ENCODE peak calls at places on chromosomes 3 and 15, in eight cellular contexts. E, W, K, R, S, M, O and X are unnamed samples. For H3K4me1, the result is how much of the 10 kb centered on the place peaks cover.

GRCh38 chr3:183298708-183299153 is 45.7 kb downstream of the B3GNT5 start:
- DNase-seq in R (peak), S (peak), O (peak), M (no peak), E (peak), W (no peak), K (peak), X (no peak)

GRCh38 chr3:12782172-12782815 is 14.2 kb upstream of the CAND2 start:
- DNase-seq in M (no peak), K (no peak), O (no peak), W (no peak), E (peak), S (no peak), R (no peak), X (no peak)

GRCh38 chr3:186588619-186589018 is 18.1 kb downstream of the DNAJB11 start:
- DNase-seq in R (no peak), E (no peak), K (no peak), M (no peak), W (no peak), O (no peak), S (no peak), X (no peak)

GRCh38 chr3:31579828-31580227 is 47.1 kb downstream of the STT3B start:
- DNase-seq in O (no peak), S (no peak), K (no peak), R (no peak), E (no peak), W (no peak), M (no peak), X (no peak)

GRCh38 chr3:116886202-116886893 is 176.8 kb downstream of the TUSC7 start:
- DNase-seq in R (no peak), W (no peak), O (no peak), E (no peak), K (no peak), S (no peak), M (no peak), X (no peak)

GRCh38 chr3:13159890-13160289 is 86.7 kb upstream of the IQSEC1 start:
- DNase-seq in K (no peak), O (peak), W (peak), E (no peak), S (no peak), R (no peak), M (no peak), X (no peak)

GRCh38 chr3:430186-430585 is 233.6 kb downstream of the CHL1 start:
- DNase-seq in R (no peak), O (no peak), S (no peak), M (no peak), K (no peak), E (no peak), W (no peak), X (no peak)

GRCh38 chr3:112445839-112446238 is 53.4 kb downstream of the BTLA start:
- DNase-seq in M (no peak), W (no peak), S (no peak), R (no peak), K (no peak), O (no peak), E (no peak), X (no peak)

GRCh38 chr3:24548278-24548677 is 53.6 kb upstream of the THRB start:
- DNase-seq in O (no peak), S (no peak), E (no peak), W (no peak), R (no peak), K (no peak), M (no peak), X (no peak)

GRCh38 chr15:82086243-82086995 is 40.6 kb upstream of the MEX3B start:
- DNase-seq in K (no peak), W (no peak), S (no peak), R (no peak), M (no peak), O (no peak), E (no peak), X (no peak)

GRCh38 chr3:159881828-159882309 is 106.8 kb upstream of the IL12A start:
- DNase-seq in M (no peak), S (no peak), O (peak), W (no peak), K (no peak), E (no peak), R (no peak), X (no peak)

GRCh38 chr3:84547971-84548970 is 410.5 kb upstream of the CADM2 start:
- DNase-seq in K (no peak), S (no peak), E (peak), O (peak), W (peak), R (no peak), M (peak), X (no peak)

GRCh38 chr3:13506680-13507079 is 26.6 kb downstream of the HDAC11 start:
- DNase-seq in W (peak), O (no peak), S (no peak), K (no peak), R (no peak), M (no peak), E (no peak), X (no peak)

GRCh38 chr3:143168518-143169192 is 49.1 kb downstream of the CHST2 start:
- DNase-seq in E (no peak), R (no peak), O (no peak), M (no peak), K (no peak), S (no peak), W (no peak), X (no peak)

GRCh38 chr15:50881121-50882048 is 27.1 kb upstream of the AP4E1 start:
- DNase-seq in K (no peak), E (no peak), R (no peak), W (no peak), O (no peak), M (peak), S (no peak), X (no peak)

GRCh38 chr15:98321916-98322315 is 326.4 kb upstream of the IGF1R start:
- DNase-seq in S (no peak), K (no peak), M (no peak), R (no peak), E (no peak), O (no peak), W (no peak), X (no peak)

GRCh38 chr3:191321019-191321767 is 8.0 kb upstream of the CCDC50 start:
- DNase-seq in K (no peak), S (no peak), R (no peak), M (no peak), O (no peak), E (no peak), W (no peak), X (no peak)

GRCh38 chr3:117548600-117548999 is 839.0 kb downstream of the TUSC7 start:
- DNase-seq in W (no peak), R (no peak), O (no peak), M (no peak), S (no peak), E (no peak), K (no peak), X (no peak)

GRCh38 chr15:31277335-31278055 is 49.1 kb upstream of the KLF13 start:
- DNase-seq in M (no peak), S (no peak), E (no peak), K (no peak), R (peak), O (peak), W (no peak), X (no peak)

GRCh38 chr3:180789774-180790173 is 110.5 kb upstream of the CCDC39 start:
- DNase-seq in S (no peak), K (no peak), R (no peak), M (no peak), W (no peak), O (no peak), E (no peak), X (no peak)

GRCh38 chr15:86735244-86736040 is 655.8 kb downstream of the AGBL1 start:
- DNase-seq in O (no peak), S (peak), E (no peak), K (no peak), M (no peak), R (no peak), W (no peak), X (no peak)

GRCh38 chr3:111700054-111700453 is 104.9 kb upstream of the ZBED2 start:
- DNase-seq in E (no peak), W (no peak), O (no peak), K (no peak), R (no peak), S (no peak), M (no peak), X (no peak)

GRCh38 chr15:70048196-70048565 is 49.5 kb downstream of the TLE3 start:
- DNase-seq in K (no peak), S (no peak), O (peak), R (peak), W (no peak), M (no peak), E (no peak), X (peak)

GRCh38 chr3:171345112-171345843 is 114.9 kb downstream of the TNIK start:
- DNase-seq in M (no peak), S (no peak), R (no peak), E (no peak), W (no peak), K (no peak), O (no peak), X (no peak)

GRCh38 chr15:77002954-77003912 is 8.3 kb downstream of the PSTPIP1 start:
- DNase-seq in R (no peak), S (peak), W (no peak), M (no peak), K (no peak), E (no peak), O (peak), X (no peak)

GRCh38 chr3:119647177-119647576 is 13.2 kb downstream of the POPDC2 start:
- DNase-seq in E (no peak), W (no peak), M (no peak), O (no peak), R (no peak), S (no peak), K (no peak), X (no peak)

GRCh38 chr15:31106495-31107300 is 5.2 kb upstream of the TRPM1 start:
- DNase-seq in E (no peak), W (no peak), R (no peak), S (no peak), O (no peak), M (no peak), K (no peak), X (no peak)

GRCh38 chr3:111989061-111989678 is 9.6 kb upstream of the TAGLN3 start:
- DNase-seq in M (peak), S (no peak), K (no peak), R (no peak), O (no peak), W (peak), E (peak), X (no peak)

GRCh38 chr3:46927718-46928073 is 48.8 kb downstream of the CCDC12 start:
- DNase-seq in E (no peak), M (no peak), O (no peak), S (no peak), W (no peak), R (no peak), K (no peak), X (no peak)

GRCh38 chr15:82126346-82126745 is 80.5 kb upstream of the MEX3B start:
- DNase-seq in M (no peak), R (no peak), S (no peak), O (no peak), W (no peak), E (no peak), K (no peak), X (no peak)

GRCh38 chr3:64954995-64955636 is 267.3 kb upstream of the ADAMTS9 start:
- DNase-seq in K (no peak), M (no peak), R (no peak), S (peak), W (peak), E (no peak), O (no peak), X (no peak)

GRCh38 chr15:58329781-58330467 is 101.9 kb upstream of the LIPC start:
- DNase-seq in E (peak), M (no peak), S (peak), W (no peak), O (no peak), R (no peak), K (no peak), X (no peak)

GRCh38 chr15:42001236-42001635 is 19.6 kb downstream of the PLA2G4E start:
- DNase-seq in S (no peak), O (no peak), R (no peak), K (no peak), M (no peak), E (no peak), W (no peak), X (no peak)

GRCh38 chr15:39362832-39363561 is 217.9 kb upstream of the THBS1 start:
- DNase-seq in R (no peak), O (no peak), K (no peak), E (no peak), S (no peak), W (peak), M (no peak), X (no peak)

GRCh38 chr3:98587654-98588532 is 5.5 kb downstream of the CPOX start:
- DNase-seq in R (no peak), E (no peak), O (no peak), W (no peak), M (no peak), K (no peak), S (no peak), X (no peak)

GRCh38 chr3:50524751-50525150 is 21.3 kb upstream of the CACNA2D2 start:
- DNase-seq in R (no peak), S (no peak), E (no peak), M (no peak), O (no peak), K (no peak), W (no peak), X (no peak)

GRCh38 chr3:178443634-178444033 is 92.6 kb upstream of the KCNMB2 start:
- DNase-seq in K (no peak), R (no peak), O (no peak), W (no peak), M (no peak), E (no peak), S (no peak), X (no peak)

GRCh38 chr15:66293085-66293418 is 316 bp upstream of the DIS3L start:
- DNase-seq in S (no peak), O (no peak), M (no peak), K (no peak), R (peak), E (no peak), W (no peak), X (no peak)

DNA sequence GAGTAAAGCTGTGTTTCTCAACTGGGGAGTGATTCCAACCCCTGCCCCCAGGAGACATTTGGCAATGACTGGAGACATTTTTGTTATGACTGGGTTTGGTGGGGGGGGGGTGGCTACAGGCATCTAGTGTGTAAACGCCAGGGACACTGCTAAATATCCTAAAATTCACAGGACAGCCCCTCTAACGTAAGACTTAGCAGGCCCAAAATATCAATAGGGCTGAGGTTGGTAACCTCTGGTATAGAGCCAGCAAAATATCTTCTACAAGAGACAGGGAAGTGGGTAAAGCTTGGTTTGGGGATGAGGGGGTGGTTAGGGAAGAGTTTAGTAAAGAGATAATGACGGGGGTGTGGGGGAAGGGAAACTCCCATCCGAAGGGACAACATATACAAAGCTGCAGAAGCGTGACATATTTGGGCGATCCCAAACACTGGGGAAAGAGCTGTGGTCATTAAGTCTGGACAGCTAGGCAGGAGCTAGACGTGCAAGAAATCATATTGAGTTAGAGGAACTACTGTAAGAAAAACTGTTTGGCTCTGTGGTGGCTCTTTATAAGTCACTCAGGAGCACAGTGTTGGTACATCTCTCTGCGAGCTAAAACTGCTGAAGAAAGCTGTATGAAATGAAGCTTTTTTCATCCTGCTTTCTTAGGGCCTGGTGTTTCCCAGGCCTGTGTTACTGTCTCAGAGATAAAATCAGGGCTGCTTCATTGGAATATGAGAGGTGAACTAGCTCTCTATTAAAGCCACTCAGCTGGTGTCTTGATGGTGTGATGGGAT is 657 bp upstream of the TRIM69 start:
- DNase-seq in M (no peak), S (peak), O (peak), W (peak), E (no peak), K (peak), R (no peak), X (peak)
- TF ChIP-seq CTCF in M (no peak), S (no peak), O (no peak), W (no peak), E (no peak), K (no peak), R (no peak), X (no peak)

GRCh38 chr15:29712149-29712885 is 110.0 kb downstream of the TJP1 start:
- DNase-seq in R (no peak), M (no peak), S (no peak), K (no peak), W (no peak), E (no peak), O (no peak), X (no peak)
- H3K4me1 ChIP-seq in R (under half), M (under half), S (under half), K (under half), W (under half), E (under half), O (under half), X (under half)

GRCh38 chr15:44726568-44727461 is 9.5 kb upstream of the TRIM69 start:
- DNase-seq in O (peak), S (peak), E (peak), K (no peak), W (no peak), R (no peak), M (peak), X (no peak)
- TF ChIP-seq EP300 in O (no peak), S (no peak), E (no peak), K (no peak), W (no peak), R (no peak), M (no peak), X (no peak)

GRCh38 chr15:59399465-59400102 is 26.9 kb upstream of the MYO1E start:
- DNase-seq in W (no peak), E (no peak), M (no peak), S (peak), O (no peak), K (no peak), R (no peak), X (no peak)

GRCh38 chr15:59398220-59398619 is 25.5 kb upstream of the MYO1E start:
- DNase-seq in K (no peak), E (no peak), O (no peak), W (no peak), R (no peak), S (no peak), M (no peak), X (no peak)

GRCh38 chr15:59394166-59394661 is 21.5 kb upstream of the MYO1E start:
- DNase-seq in O (no peak), W (no peak), E (no peak), S (no peak), R (no peak), M (no peak), K (no peak), X (no peak)

GRCh38 chr15:59396211-59396610 is 23.5 kb upstream of the MYO1E start:
- DNase-seq in S (no peak), E (peak), W (no peak), K (no peak), O (no peak), M (no peak), R (no peak), X (no peak)

DNA sequence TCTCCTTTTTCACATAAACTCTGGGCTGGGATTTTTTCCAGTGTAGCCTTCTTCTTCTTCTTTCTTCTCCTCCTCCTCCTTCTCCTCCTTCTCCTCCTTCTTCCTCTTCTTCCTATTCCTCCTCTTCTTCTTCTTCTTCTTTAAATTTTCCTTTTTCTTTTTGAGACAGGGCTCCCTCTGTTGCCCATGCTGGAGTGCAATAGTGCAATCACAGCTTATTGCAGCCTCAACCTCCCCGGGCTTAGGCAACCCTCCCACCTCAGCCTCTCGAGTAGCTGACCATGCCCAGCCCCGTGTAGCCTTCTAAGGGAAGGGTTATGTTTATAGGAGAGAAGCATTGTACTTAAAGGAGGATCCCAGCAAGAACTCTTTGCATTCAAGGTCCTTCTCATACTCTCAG is 24.0 kb upstream of the MYO1E start:
- DNase-seq in O (no peak), R (no peak), E (no peak), K (no peak), M (no peak), W (no peak), S (no peak), X (no peak)
- TF ChIP-seq CTCF in O (no peak), R (no peak), E (no peak), K (no peak), M (no peak), W (no peak), S (no peak), X (no peak)